ENCODE peak calls at places on chromosomes 7 and 10, in seven cellular contexts. One of them, this sample, is unnamed.

GRCh38 chr7:2175514-2175913 is 57.2 kb downstream of the MAD1L1 start:
- DNase-seq in cardiac fibroblast: peak; percentile 97
- DNase-seq in H7: peak; percentile 55
- DNase-seq in heart left ventricle: no peak
- DNase-seq in coronary artery: no peak
- DNase-seq in hepatocyte: peak; percentile 62
- DNase-seq in IMR-90: peak; percentile 97
- DNase-seq in this sample: no peak

GRCh38 chr7:142482899-142483658 is 225.2 kb upstream of the PRSS58 start:
- DNase-seq in cardiac fibroblast: peak; percentile 58
- DNase-seq in H7: peak; percentile 69
- DNase-seq in heart left ventricle: no peak
- DNase-seq in coronary artery: no peak
- DNase-seq in hepatocyte: peak; percentile 74
- DNase-seq in IMR-90: peak; percentile 66
- DNase-seq in this sample: peak; percentile 62

GRCh38 chr7:431658-432111 is 88.0 kb downstream of the PDGFA start:
- DNase-seq in cardiac fibroblast: peak; percentile 12
- DNase-seq in H7: no peak
- DNase-seq in heart left ventricle: no peak
- DNase-seq in coronary artery: no peak
- DNase-seq in hepatocyte: no peak
- DNase-seq in IMR-90: no peak
- DNase-seq in this sample: no peak

GRCh38 chr7:101018271-101019167 is 1.4 kb upstream of the MUC17 start:
- DNase-seq in cardiac fibroblast: no peak
- DNase-seq in H7: peak; percentile 92
- DNase-seq in heart left ventricle: no peak
- DNase-seq in coronary artery: no peak
- DNase-seq in hepatocyte: no peak
- DNase-seq in IMR-90: no peak
- DNase-seq in this sample: peak; percentile 56

GRCh38 chr7:74407958-74408357 is 45.7 kb upstream of the GTF2IRD1 start:
- DNase-seq in cardiac fibroblast: no peak
- DNase-seq in H7: no peak
- DNase-seq in heart left ventricle: no peak
- DNase-seq in coronary artery: no peak
- DNase-seq in hepatocyte: no peak
- DNase-seq in IMR-90: no peak
- DNase-seq in this sample: no peak

GRCh38 chr10:79585870-79586527 is 24.7 kb upstream of the SFTPA1 start:
- DNase-seq in cardiac fibroblast: no peak
- DNase-seq in H7: no peak
- DNase-seq in heart left ventricle: no peak
- DNase-seq in coronary artery: no peak
- DNase-seq in hepatocyte: no peak
- DNase-seq in IMR-90: no peak
- DNase-seq in this sample: no peak

GRCh38 chr7:127477285-127478039 is 85.0 kb upstream of the ZNF800 start:
- DNase-seq in cardiac fibroblast: no peak
- DNase-seq in H7: no peak
- DNase-seq in heart left ventricle: no peak
- DNase-seq in coronary artery: no peak
- DNase-seq in hepatocyte: no peak
- DNase-seq in IMR-90: no peak
- DNase-seq in this sample: no peak

GRCh38 chr10:43689618-43689954 is 40.9 kb upstream of the ZNF32 start:
- DNase-seq in cardiac fibroblast: peak; percentile 52
- DNase-seq in H7: peak; percentile 87
- DNase-seq in heart left ventricle: peak; percentile 90
- DNase-seq in coronary artery: no peak
- DNase-seq in hepatocyte: peak; percentile 56
- DNase-seq in IMR-90: no peak
- DNase-seq in this sample: peak; percentile 78

DNA sequence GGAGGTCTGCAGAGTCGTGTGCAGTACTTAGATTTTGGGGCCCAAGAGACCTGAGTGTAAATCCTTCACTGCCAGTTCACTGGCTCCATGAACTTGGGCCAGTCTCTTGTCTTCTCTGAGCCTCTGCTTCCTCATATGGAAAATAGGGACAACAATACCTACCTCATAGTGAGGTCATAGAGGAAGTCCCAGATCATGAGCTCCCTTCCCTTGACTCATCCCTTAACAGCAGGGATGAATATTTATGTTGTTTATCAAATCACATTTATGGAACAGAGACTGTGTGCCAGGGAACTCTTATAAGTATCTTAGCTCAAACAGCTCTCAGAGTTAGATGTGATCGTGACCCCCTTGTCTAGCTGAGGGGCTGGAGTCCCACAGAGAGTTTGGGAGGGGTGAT is 20.1 kb upstream of the ARHGAP22 start:
- DNase-seq in cardiac fibroblast: no peak
- DNase-seq in H7: no peak
- DNase-seq in heart left ventricle: no peak
- DNase-seq in coronary artery: no peak
- DNase-seq in hepatocyte: no peak
- DNase-seq in IMR-90: peak; percentile 75
- DNase-seq in this sample: no peak
- H3K4me3 ChIP-seq in cardiac fibroblast: no peak overlapping the region
- H3K4me3 ChIP-seq in H7: no peak overlapping the region
- H3K4me3 ChIP-seq in heart left ventricle: no peak overlapping the region
- H3K4me3 ChIP-seq in coronary artery: no peak overlapping the region
- H3K4me3 ChIP-seq in hepatocyte: no peak overlapping the region
- H3K4me3 ChIP-seq in IMR-90: no peak overlapping the region
- H3K4me3 ChIP-seq in this sample: no peak overlapping the region

GRCh38 chr7:135748770-135749169 is at the start of gene FAM180A:
- DNase-seq in cardiac fibroblast: peak; percentile 92
- DNase-seq in H7: no peak
- DNase-seq in heart left ventricle: no peak
- DNase-seq in coronary artery: peak; percentile 85
- DNase-seq in hepatocyte: no peak
- DNase-seq in IMR-90: peak; percentile 85
- DNase-seq in this sample: peak; percentile 62
- H3K4me3 ChIP-seq in cardiac fibroblast: peak within 1 kb of the TSS; percentile 31
- H3K4me3 ChIP-seq in H7: no peak within 1 kb of the TSS
- H3K4me3 ChIP-seq in heart left ventricle: peak within 1 kb of the TSS; percentile 52
- H3K4me3 ChIP-seq in coronary artery: peak within 1 kb of the TSS; percentile 61
- H3K4me3 ChIP-seq in hepatocyte: no peak within 1 kb of the TSS
- H3K4me3 ChIP-seq in IMR-90: no peak within 1 kb of the TSS
- H3K4me3 ChIP-seq in this sample: peak within 1 kb of the TSS; percentile 4

GRCh38 chr10:7411671-7412481 is 1.0 kb upstream of the SFMBT2 start:
- DNase-seq in cardiac fibroblast: no peak
- DNase-seq in H7: peak; percentile 67
- DNase-seq in heart left ventricle: peak; percentile 69
- DNase-seq in coronary artery: no peak
- DNase-seq in hepatocyte: peak; percentile 10
- DNase-seq in IMR-90: no peak
- DNase-seq in this sample: no peak
- H3K4me3 ChIP-seq in cardiac fibroblast: no peak overlapping the region
- H3K4me3 ChIP-seq in H7: peak overlapping the region; percentile 73
- H3K4me3 ChIP-seq in heart left ventricle: peak overlapping the region; percentile 86
- H3K4me3 ChIP-seq in coronary artery: peak overlapping the region; percentile 78
- H3K4me3 ChIP-seq in hepatocyte: peak overlapping the region; percentile 81
- H3K4me3 ChIP-seq in IMR-90: no peak overlapping the region
- H3K4me3 ChIP-seq in this sample: peak overlapping the region; percentile 77

GRCh38 chr7:28708458-28708951 is 249.6 kb downstream of the TRIL start:
- DNase-seq in cardiac fibroblast: no peak
- DNase-seq in H7: no peak
- DNase-seq in heart left ventricle: no peak
- DNase-seq in coronary artery: no peak
- DNase-seq in hepatocyte: peak; percentile 37
- DNase-seq in IMR-90: no peak
- DNase-seq in this sample: no peak
- H3K4me3 ChIP-seq in cardiac fibroblast: peak overlapping the region; percentile 11
- H3K4me3 ChIP-seq in H7: no peak overlapping the region
- H3K4me3 ChIP-seq in heart left ventricle: no peak overlapping the region
- H3K4me3 ChIP-seq in coronary artery: no peak overlapping the region
- H3K4me3 ChIP-seq in hepatocyte: no peak overlapping the region
- H3K4me3 ChIP-seq in IMR-90: no peak overlapping the region
- H3K4me3 ChIP-seq in this sample: peak overlapping the region; percentile 41

DNA sequence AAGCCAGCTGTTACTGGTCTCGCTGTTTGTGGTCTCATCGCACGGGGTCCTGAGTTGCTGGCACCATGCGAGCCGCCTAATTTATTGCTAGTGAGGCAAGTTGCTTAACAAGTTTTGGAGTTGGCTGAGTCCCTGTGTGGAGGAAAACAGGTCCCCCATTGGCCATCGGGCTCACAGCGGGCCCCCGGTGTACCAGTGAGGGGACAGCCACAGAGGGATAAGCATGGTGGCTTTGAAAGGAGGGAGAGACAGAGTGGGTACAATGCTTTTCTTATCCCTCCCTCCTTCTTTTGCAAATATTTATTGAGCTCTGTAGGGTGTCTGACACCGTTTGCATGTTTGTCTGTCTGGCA is 2.8 kb downstream of the HTRA1 start:
- DNase-seq in cardiac fibroblast: no peak
- DNase-seq in H7: no peak
- DNase-seq in heart left ventricle: no peak
- DNase-seq in coronary artery: no peak
- DNase-seq in hepatocyte: no peak
- DNase-seq in IMR-90: no peak
- DNase-seq in this sample: no peak
- H3K4me3 ChIP-seq in cardiac fibroblast: no peak overlapping the region
- H3K4me3 ChIP-seq in H7: no peak overlapping the region
- H3K4me3 ChIP-seq in heart left ventricle: no peak overlapping the region
- H3K4me3 ChIP-seq in coronary artery: peak overlapping the region; percentile 98
- H3K4me3 ChIP-seq in hepatocyte: no peak overlapping the region
- H3K4me3 ChIP-seq in IMR-90: no peak overlapping the region
- H3K4me3 ChIP-seq in this sample: peak overlapping the region; percentile 7

GRCh38 chr10:104253106-104253505 is 1.6 kb upstream of the GSTO1 start:
- DNase-seq in cardiac fibroblast: no peak
- DNase-seq in H7: no peak
- DNase-seq in heart left ventricle: no peak
- DNase-seq in coronary artery: no peak
- DNase-seq in hepatocyte: peak; percentile 65
- DNase-seq in IMR-90: no peak
- DNase-seq in this sample: no peak

GRCh38 chr10:104254493-104255243 is at the start of gene GSTO1:
- DNase-seq in cardiac fibroblast: peak; percentile 83
- DNase-seq in H7: peak; percentile 82
- DNase-seq in heart left ventricle: peak; percentile 92
- DNase-seq in coronary artery: peak; percentile 88
- DNase-seq in hepatocyte: peak; percentile 72
- DNase-seq in IMR-90: peak; percentile 76
- DNase-seq in this sample: peak; percentile 83

GRCh38 chr10:104252349-104252748 is 2.3 kb upstream of the GSTO1 start:
- DNase-seq in cardiac fibroblast: no peak
- DNase-seq in H7: no peak
- DNase-seq in heart left ventricle: no peak
- DNase-seq in coronary artery: no peak
- DNase-seq in hepatocyte: peak; percentile 21
- DNase-seq in IMR-90: no peak
- DNase-seq in this sample: no peak

GRCh38 chr10:104255244-104255981 is 721 bp downstream of the GSTO1 start:
- DNase-seq in cardiac fibroblast: peak; percentile 76
- DNase-seq in H7: peak; percentile 45
- DNase-seq in heart left ventricle: no peak
- DNase-seq in coronary artery: no peak
- DNase-seq in hepatocyte: peak; percentile 46
- DNase-seq in IMR-90: peak; percentile 90
- DNase-seq in this sample: peak; percentile 58

DNA sequence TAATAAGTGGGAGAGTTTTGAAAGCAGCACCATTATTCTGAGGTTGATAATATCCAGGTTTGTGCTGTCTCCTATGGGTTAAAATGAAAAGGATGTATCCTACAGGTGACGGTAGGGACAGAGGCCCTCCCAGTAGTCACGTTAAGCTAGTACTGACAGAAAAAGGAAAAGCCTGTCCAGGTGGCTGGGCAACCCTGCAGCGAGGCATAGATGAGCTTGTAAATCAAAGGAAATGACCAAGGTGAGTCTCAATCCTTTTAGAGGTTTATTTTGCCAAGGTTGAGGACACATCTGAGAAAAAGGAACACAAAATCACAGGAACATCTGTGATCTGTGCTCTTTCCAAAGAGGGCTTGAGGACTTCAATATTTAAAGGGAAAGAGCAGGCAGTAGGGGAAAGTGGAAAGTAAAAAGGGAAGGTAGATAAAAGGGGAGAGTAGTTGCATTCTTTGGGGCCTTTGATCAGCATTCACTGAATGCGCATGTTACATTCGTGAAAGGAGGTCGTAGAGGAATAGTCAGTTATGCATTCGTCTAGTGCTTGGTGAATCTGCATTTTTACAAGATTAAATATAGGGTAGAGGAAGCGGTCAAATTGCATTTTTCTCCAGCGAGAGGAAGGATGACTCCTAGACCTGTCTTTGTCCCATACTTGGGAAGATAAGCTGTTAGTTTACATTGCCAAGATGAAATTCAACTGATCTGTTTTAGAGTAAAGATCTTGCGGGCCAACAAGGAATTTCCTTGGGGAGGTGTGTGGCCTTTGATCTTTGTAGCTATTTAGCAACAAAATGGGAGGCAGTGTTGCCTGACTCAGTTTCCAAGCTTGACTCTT is 899 bp upstream of the GSTO1 start:
- DNase-seq in cardiac fibroblast: no peak
- DNase-seq in H7: peak; percentile 52
- DNase-seq in heart left ventricle: no peak
- DNase-seq in coronary artery: no peak
- DNase-seq in hepatocyte: no peak
- DNase-seq in IMR-90: peak; percentile 56
- DNase-seq in this sample: no peak
- H3K4me3 ChIP-seq in cardiac fibroblast: peak overlapping the region; percentile 79
- H3K4me3 ChIP-seq in H7: peak overlapping the region; percentile 78
- H3K4me3 ChIP-seq in heart left ventricle: peak overlapping the region; percentile 86
- H3K4me3 ChIP-seq in coronary artery: peak overlapping the region; percentile 97
- H3K4me3 ChIP-seq in hepatocyte: peak overlapping the region; percentile 90
- H3K4me3 ChIP-seq in IMR-90: peak overlapping the region; percentile 96
- H3K4me3 ChIP-seq in this sample: peak overlapping the region; percentile 94

GRCh38 chr7:22985436-22985835 is 28.5 kb downstream of the HYCC1 start:
- DNase-seq in cardiac fibroblast: no peak
- DNase-seq in H7: no peak
- DNase-seq in heart left ventricle: no peak
- DNase-seq in coronary artery: no peak
- DNase-seq in hepatocyte: no peak
- DNase-seq in IMR-90: no peak
- DNase-seq in this sample: no peak

GRCh38 chr7:22979251-22979650 is 34.7 kb downstream of the HYCC1 start:
- DNase-seq in cardiac fibroblast: no peak
- DNase-seq in H7: no peak
- DNase-seq in heart left ventricle: no peak
- DNase-seq in coronary artery: no peak
- DNase-seq in hepatocyte: no peak
- DNase-seq in IMR-90: no peak
- DNase-seq in this sample: no peak

GRCh38 chr7:22979861-22980260 is 34.1 kb downstream of the HYCC1 start:
- DNase-seq in cardiac fibroblast: no peak
- DNase-seq in H7: no peak
- DNase-seq in heart left ventricle: no peak
- DNase-seq in coronary artery: no peak
- DNase-seq in hepatocyte: no peak
- DNase-seq in IMR-90: no peak
- DNase-seq in this sample: no peak

GRCh38 chr7:22983257-22983855 is 30.6 kb downstream of the HYCC1 start:
- DNase-seq in cardiac fibroblast: no peak
- DNase-seq in H7: no peak
- DNase-seq in heart left ventricle: no peak
- DNase-seq in coronary artery: no peak
- DNase-seq in hepatocyte: no peak
- DNase-seq in IMR-90: peak; percentile 25
- DNase-seq in this sample: no peak

GRCh38 chr7:22980422-22980821 is 33.5 kb downstream of the HYCC1 start:
- DNase-seq in cardiac fibroblast: peak; percentile 79
- DNase-seq in H7: no peak
- DNase-seq in heart left ventricle: no peak
- DNase-seq in coronary artery: no peak
- DNase-seq in hepatocyte: no peak
- DNase-seq in IMR-90: peak; percentile 84
- DNase-seq in this sample: no peak
- H3K4me3 ChIP-seq in cardiac fibroblast: no peak overlapping the region
- H3K4me3 ChIP-seq in H7: no peak overlapping the region
- H3K4me3 ChIP-seq in heart left ventricle: no peak overlapping the region
- H3K4me3 ChIP-seq in coronary artery: peak overlapping the region; percentile 14
- H3K4me3 ChIP-seq in hepatocyte: no peak overlapping the region
- H3K4me3 ChIP-seq in IMR-90: no peak overlapping the region
- H3K4me3 ChIP-seq in this sample: no peak overlapping the region

GRCh38 chr7:104161244-104161643 is 46.6 kb downstream of the ORC5 start:
- DNase-seq in cardiac fibroblast: no peak
- DNase-seq in H7: no peak
- DNase-seq in heart left ventricle: no peak
- DNase-seq in coronary artery: no peak
- DNase-seq in hepatocyte: no peak
- DNase-seq in IMR-90: no peak
- DNase-seq in this sample: no peak
- H3K4me3 ChIP-seq in cardiac fibroblast: no peak overlapping the region
- H3K4me3 ChIP-seq in H7: no peak overlapping the region
- H3K4me3 ChIP-seq in heart left ventricle: no peak overlapping the region
- H3K4me3 ChIP-seq in coronary artery: no peak overlapping the region
- H3K4me3 ChIP-seq in hepatocyte: no peak overlapping the region
- H3K4me3 ChIP-seq in IMR-90: no peak overlapping the region
- H3K4me3 ChIP-seq in this sample: no peak overlapping the region